ENCODE peak calls at places on chromosomes 6 and 20, in seven cellular contexts. U is A549, E is NB4, C is fibroblast of mammary gland, L is mesothelial cell of epicardium, R is epithelial cell of esophagus, V is fibroblast of pulmonary artery. M is an unnamed sample.

GRCh38 chr6:46655803-46656202 is 3.0 kb downstream of the SLC25A27 start:
- DNase-seq in U (peak), E (peak), C (no peak), L (no peak), R (peak), V (no peak), M (no peak)

GRCh38 chr20:41086402-41087324 is 50.7 kb upstream of the PLCG1 start:
- DNase-seq in U (no peak), E (peak), C (no peak), L (no peak), R (no peak), V (no peak), M (no peak)

GRCh38 chr6:9138856-9139426 is 703.6 kb upstream of the SLC35B3 start:
- DNase-seq in U (no peak), E (no peak), C (peak), L (no peak), R (no peak), V (no peak), M (no peak)

GRCh38 chr20:46939031-46939430 is 44.4 kb downstream of the EYA2 start:
- DNase-seq in U (peak), E (peak), C (peak), L (no peak), R (peak), V (peak), M (no peak)

GRCh38 chr6:17358515-17358914 is 34.9 kb upstream of the CAP2 start:
- DNase-seq in U (no peak), E (no peak), C (no peak), L (no peak), R (no peak), V (no peak), M (no peak)

GRCh38 chr6:41813956-41814355 is 26.5 kb downstream of the TOMM6 start:
- DNase-seq in U (no peak), E (no peak), C (no peak), L (no peak), R (no peak), V (no peak), M (no peak)

GRCh38 chr20:58374906-58375760 is 13.9 kb upstream of the VAPB start:
- DNase-seq in U (no peak), E (no peak), C (no peak), L (no peak), R (no peak), V (peak), M (no peak)

GRCh38 chr6:4287811-4288244 is 152.5 kb upstream of the ECI2 start:
- DNase-seq in U (no peak), E (no peak), C (no peak), L (no peak), R (no peak), V (no peak), M (no peak)

GRCh38 chr6:167872538-167873210 is 46.0 kb downstream of the AFDN start:
- DNase-seq in U (no peak), E (no peak), C (peak), L (no peak), R (no peak), V (no peak), M (no peak)

GRCh38 chr6:155461636-155462035 is 6.0 kb upstream of the NOX3 start:
- DNase-seq in U (no peak), E (no peak), C (peak), L (no peak), R (no peak), V (no peak), M (no peak)

GRCh38 chr6:138690975-138691594 is 82.5 kb upstream of the CCDC28A start:
- DNase-seq in U (no peak), E (no peak), C (no peak), L (no peak), R (peak), V (no peak), M (no peak)

GRCh38 chr6:154548130-154548830 is 37.8 kb upstream of the CNKSR3 start:
- DNase-seq in U (no peak), E (no peak), C (peak), L (no peak), R (no peak), V (peak), M (no peak)

GRCh38 chr20:21050710-21051109 is 55.4 kb downstream of the LINC00237 start:
- DNase-seq in U (no peak), E (no peak), C (no peak), L (no peak), R (no peak), V (no peak), M (no peak)

GRCh38 chr6:515267-515666 is 123.7 kb downstream of the IRF4 start:
- DNase-seq in U (no peak), E (no peak), C (no peak), L (no peak), R (no peak), V (no peak), M (no peak)

GRCh38 chr6:14436593-14436992 is 319.0 kb downstream of the CD83 start:
- DNase-seq in U (no peak), E (no peak), C (no peak), L (no peak), R (no peak), V (no peak), M (no peak)

GRCh38 chr6:126123226-126123625 is 136.9 kb downstream of the TRMT11 start:
- DNase-seq in U (no peak), E (no peak), C (no peak), L (no peak), R (no peak), V (peak), M (no peak)

DNA sequence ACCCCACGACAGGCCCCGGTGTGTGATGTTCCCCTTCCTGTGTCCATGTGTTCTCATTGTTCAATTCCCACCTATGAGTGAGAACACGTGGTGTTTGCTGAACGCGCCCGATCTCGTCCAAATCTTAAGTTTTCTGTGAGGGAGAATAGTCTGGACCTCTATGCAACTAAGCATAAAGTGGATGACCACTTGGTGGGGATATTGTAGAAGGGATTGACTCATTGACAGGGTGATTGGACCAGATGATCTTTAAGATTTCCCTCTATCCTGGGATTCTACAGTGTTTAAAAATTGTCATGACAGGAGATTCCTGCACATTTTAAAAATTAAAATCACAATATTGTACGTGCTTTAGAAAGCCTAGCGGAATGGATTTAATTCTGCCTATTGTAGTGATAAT is 141.3 kb downstream of the TRMT11 start:
- DNase-seq in U (peak), E (peak), C (peak), L (no peak), R (no peak), V (no peak), M (no peak)
- TF ChIP-seq CTCF in U (no peak), E (no peak), C (peak), L (no peak), R (no peak), V (no peak), M (no peak)

GRCh38 chr6:107275330-107275865 is 160.1 kb upstream of the BEND3 start:
- DNase-seq in U (peak), E (peak), C (peak), L (no peak), R (peak), V (peak), M (no peak)

GRCh38 chr6:107272246-107272645 is 156.9 kb upstream of the BEND3 start:
- DNase-seq in U (no peak), E (no peak), C (no peak), L (no peak), R (no peak), V (no peak), M (no peak)

GRCh38 chr6:107271208-107271790 is 156.0 kb upstream of the BEND3 start:
- DNase-seq in U (no peak), E (no peak), C (no peak), L (no peak), R (no peak), V (no peak), M (no peak)

GRCh38 chr6:107274288-107274687 is 159.0 kb upstream of the BEND3 start:
- DNase-seq in U (peak), E (no peak), C (no peak), L (no peak), R (no peak), V (no peak), M (no peak)
- TF ChIP-seq CTCF in U (no peak), E (no peak), C (no peak), L (no peak), R (no peak), V (no peak), M (no peak)

GRCh38 chr20:33130553-33130952 is 37.4 kb upstream of the BPIFA2 start:
- DNase-seq in U (no peak), E (no peak), C (peak), L (no peak), R (peak), V (no peak), M (peak)

GRCh38 chr20:33132858-33133615 is 34.9 kb upstream of the BPIFA2 start:
- DNase-seq in U (no peak), E (peak), C (no peak), L (no peak), R (no peak), V (no peak), M (no peak)

GRCh38 chr20:33127422-33128097 is 40.4 kb upstream of the BPIFA2 start:
- DNase-seq in U (no peak), E (no peak), C (no peak), L (no peak), R (no peak), V (no peak), M (no peak)

GRCh38 chr20:33133616-33133941 is 34.4 kb upstream of the BPIFA2 start:
- DNase-seq in U (no peak), E (no peak), C (no peak), L (no peak), R (no peak), V (no peak), M (no peak)

GRCh38 chr20:33131949-33132822 is 35.8 kb upstream of the BPIFA2 start:
- DNase-seq in U (no peak), E (no peak), C (no peak), L (no peak), R (no peak), V (no peak), M (no peak)
- TF ChIP-seq CTCF in U (no peak), E (no peak), C (no peak), L (no peak), R (no peak), V (no peak), M (no peak)

DNA sequence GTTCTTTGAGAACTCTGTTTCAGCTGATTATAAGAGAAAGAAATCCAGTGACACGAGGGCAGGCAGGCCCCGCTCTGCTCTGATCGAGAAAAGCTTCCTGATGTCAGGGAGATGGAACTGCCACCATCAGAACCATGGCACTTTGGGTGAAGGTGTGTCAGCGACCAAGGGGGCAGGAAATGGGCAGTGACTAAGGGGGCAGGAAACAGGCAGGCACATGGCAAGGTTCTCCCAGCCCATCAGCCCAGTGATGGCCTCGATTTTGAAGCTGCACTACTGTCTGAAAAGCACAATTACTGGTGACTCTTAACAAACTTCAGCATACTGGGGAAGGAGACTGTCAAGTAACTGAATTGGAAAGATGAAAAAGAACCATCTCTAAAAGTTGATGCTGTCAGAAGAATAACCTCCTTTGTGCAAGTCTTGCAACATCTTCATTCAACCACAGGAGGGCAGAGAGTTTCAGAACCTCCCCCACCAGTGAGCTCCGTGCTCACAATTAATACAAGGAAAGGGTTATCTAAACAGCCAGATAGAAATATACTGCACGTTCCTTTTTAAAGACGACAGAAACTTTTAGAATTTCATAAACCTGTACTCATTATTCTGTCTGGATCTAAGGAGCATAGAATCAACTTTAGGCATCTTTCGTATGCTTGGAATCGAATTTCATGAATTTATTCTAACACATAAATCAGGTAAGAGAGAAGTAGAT is 39.1 kb downstream of the TMX4 start:
- DNase-seq in U (peak), E (peak), C (peak), L (no peak), R (peak), V (peak), M (no peak)
- TF ChIP-seq CTCF in U (peak), E (peak), C (peak), L (peak), R (peak), V (peak), M (peak)

GRCh38 chr20:51312480-51312783 is 230.1 kb downstream of the NFATC2 start:
- DNase-seq in U (no peak), E (no peak), C (no peak), L (no peak), R (no peak), V (no peak), M (no peak)

GRCh38 chr20:51315390-51315789 is 227.1 kb downstream of the NFATC2 start:
- DNase-seq in U (no peak), E (no peak), C (no peak), L (no peak), R (no peak), V (no peak), M (no peak)

GRCh38 chr20:51311636-51312479 is 230.7 kb downstream of the NFATC2 start:
- DNase-seq in U (no peak), E (no peak), C (no peak), L (no peak), R (peak), V (no peak), M (no peak)

GRCh38 chr20:51310216-51310615 is 232.3 kb downstream of the NFATC2 start:
- DNase-seq in U (no peak), E (no peak), C (peak), L (no peak), R (no peak), V (peak), M (no peak)

GRCh38 chr20:51313275-51313898 is 229.1 kb downstream of the NFATC2 start:
- DNase-seq in U (no peak), E (no peak), C (peak), L (no peak), R (peak), V (no peak), M (no peak)
- TF ChIP-seq CTCF in U (no peak), E (no peak), C (no peak), L (no peak), R (no peak), V (no peak), M (no peak)

DNA sequence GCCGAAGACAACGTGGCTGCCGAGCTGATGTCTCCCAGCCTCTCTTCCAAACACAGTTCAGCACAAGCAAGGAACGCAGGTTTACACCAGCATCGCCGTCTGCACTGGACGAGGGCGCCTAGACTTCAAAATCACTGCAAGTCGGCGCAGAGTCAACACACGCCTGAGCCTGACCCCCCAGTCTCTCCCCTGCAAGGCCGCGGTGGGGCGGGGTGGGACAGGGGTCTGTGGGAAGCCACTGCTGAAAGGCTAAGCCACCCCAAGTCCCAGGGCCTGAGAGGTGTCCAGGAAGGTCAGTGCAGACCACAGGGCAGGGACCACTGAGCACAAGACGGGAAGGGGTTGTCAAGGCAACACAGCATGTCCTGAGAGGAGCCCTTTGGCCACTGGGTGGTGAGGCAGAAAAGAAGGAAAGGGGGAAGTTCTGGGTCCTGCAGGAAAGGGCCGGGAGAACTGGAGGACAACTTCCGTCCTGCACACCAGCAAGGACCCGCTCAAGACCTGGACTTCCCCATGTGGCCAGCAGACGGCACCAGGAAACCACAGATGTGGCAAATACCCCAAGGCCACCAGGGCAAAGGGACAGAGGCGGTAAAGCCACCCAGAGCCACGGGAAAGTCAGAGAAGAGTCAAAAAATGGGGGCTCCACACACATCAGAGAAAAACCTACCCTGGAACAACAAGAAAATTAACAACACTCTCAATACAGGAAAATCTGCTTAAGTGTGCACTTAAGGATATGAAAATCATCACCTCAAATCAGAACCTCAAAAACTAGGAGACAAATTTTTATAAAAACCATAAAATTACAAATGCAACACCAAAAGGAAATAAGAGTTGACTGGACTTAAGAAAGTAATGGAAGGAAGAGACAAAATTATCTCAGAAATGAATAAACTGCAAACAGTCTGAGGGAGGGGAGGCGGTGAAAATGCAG is 84.8 kb downstream of the TAF4 start:
- DNase-seq in U (peak), E (peak), C (peak), L (no peak), R (no peak), V (peak), M (peak)
- TF ChIP-seq CTCF in U (peak), E (peak), C (peak), L (no peak), R (peak), V (peak), M (peak)

GRCh38 chr20:14134004-14134403 is 138.7 kb downstream of the MACROD2 start:
- DNase-seq in U (no peak), E (no peak), C (no peak), L (no peak), R (no peak), V (no peak), M (no peak)
- TF ChIP-seq CTCF in U (no peak), E (no peak), C (no peak), L (no peak), R (no peak), V (no peak), M (no peak)

GRCh38 chr6:169651498-169651897 is 50.3 kb downstream of the WDR27 start:
- DNase-seq in U (no peak), E (no peak), C (no peak), L (no peak), R (no peak), V (no peak), M (no peak)

GRCh38 chr6:169656626-169657610 is 44.9 kb downstream of the WDR27 start:
- DNase-seq in U (no peak), E (no peak), C (no peak), L (no peak), R (no peak), V (no peak), M (no peak)

GRCh38 chr6:169652896-169653295 is 48.9 kb downstream of the WDR27 start:
- DNase-seq in U (no peak), E (no peak), C (no peak), L (no peak), R (no peak), V (no peak), M (no peak)

GRCh38 chr6:169653691-169654090 is 48.1 kb downstream of the WDR27 start:
- DNase-seq in U (no peak), E (no peak), C (no peak), L (no peak), R (no peak), V (no peak), M (peak)

DNA sequence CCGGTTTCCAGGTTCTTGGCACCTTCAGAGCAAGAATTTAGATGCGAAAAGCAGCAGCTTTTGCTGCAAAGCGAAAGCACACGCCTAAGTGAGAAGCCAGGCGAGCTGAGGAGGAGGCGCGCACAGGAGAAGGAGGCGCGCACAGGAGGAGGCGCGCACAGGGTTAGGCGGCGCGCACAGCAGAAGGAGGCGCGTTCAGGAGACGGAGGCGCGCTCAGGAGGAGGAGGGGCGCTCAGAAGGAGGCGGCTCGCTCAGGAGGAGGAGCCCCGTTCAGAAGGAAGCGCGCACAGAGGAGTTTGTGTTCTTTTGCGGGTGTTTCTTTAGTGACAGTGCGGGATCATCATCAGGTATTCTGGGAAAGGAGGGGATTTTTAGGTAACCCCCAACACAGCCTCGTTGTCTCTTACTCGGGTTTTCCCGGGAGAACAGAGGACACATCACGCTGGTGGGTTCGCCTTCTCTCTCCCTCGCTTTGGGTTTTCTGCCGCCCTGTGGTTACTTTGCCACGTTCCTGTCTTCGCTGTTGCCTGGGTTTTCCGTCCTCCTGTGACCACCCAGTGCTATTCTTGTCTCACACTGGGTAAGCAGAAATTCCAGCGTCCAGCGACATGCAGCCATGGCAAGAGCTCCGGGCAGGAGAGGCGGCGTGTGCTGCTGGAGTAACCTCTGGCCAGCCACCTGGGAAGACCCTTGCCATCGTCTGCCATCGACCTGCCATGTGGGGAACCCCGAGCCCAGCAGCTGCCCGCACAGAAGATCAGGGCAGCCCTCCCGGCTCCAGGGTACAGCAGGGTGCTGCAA is 47.0 kb downstream of the WDR27 start:
- DNase-seq in U (peak), E (no peak), C (peak), L (no peak), R (peak), V (peak), M (peak)
- TF ChIP-seq CTCF in U (peak), E (no peak), C (peak), L (no peak), R (peak), V (peak), M (no peak)

GRCh38 chr6:73798592-73798991 is 102.6 kb downstream of the CD109 start:
- DNase-seq in U (peak), E (peak), C (peak), L (no peak), R (peak), V (peak), M (no peak)
- TF ChIP-seq CTCF in U (no peak), E (no peak), C (peak), L (no peak), R (peak), V (peak), M (no peak)

DNA sequence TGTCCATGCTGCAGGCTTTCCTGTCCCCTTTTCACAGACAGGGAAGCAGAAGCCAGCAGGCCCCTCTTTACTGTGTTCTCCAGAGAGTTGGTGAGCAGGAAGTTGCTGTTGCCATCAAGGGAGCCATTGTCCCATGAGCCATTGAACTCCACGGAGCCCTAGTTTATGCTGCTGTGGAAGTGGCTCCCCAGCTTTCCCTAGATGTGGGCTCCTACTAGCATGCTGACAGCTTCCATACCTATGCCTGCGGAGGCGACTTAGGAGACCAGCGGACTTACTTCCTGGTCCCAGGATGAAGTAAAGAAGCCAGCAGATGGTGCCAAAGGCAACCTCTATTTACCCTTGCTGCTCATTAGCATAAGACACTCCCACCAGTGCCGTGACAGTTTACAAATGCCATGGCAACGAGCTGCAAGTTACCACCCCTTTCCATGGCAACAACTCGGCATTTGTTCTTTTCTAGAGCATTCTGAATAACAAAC is 30.8 kb upstream of the FKBP1A start:
- DNase-seq in U (peak), E (peak), C (peak), L (no peak), R (peak), V (peak), M (no peak)
- TF ChIP-seq CTCF in U (peak), E (peak), C (no peak), L (no peak), R (peak), V (no peak), M (no peak)

M was measured in left lung.